ENCODE peak calls at places on chromosomes 4 and X, in six cellular contexts. L is NCI-H187; W is suprapubic skin; Z is NCI-H524; J is CD8-positive, alpha-beta T cell; X is RPMI8226. K is an unnamed sample.
A peak's percentile ranks its signal among the peaks of the same experiment; 100 is the strongest.

GRCh38 chr4:2441393-2442174 is 22.8 kb downstream of the CFAP99 start:
- DNase-seq in X (peak; percentile 84), W (no peak), J (peak; percentile 59), Z (peak; percentile 83), L (no peak), K (peak; percentile 57)

GRCh38 chr4:189267312-189267965 is 673.2 kb upstream of the FRG1 start:
- DNase-seq in W (no peak), J (no peak), X (no peak), L (no peak), Z (no peak), K (no peak)

GRCh38 chrX:111123125-111123524 is 27.1 kb downstream of the PAK3 start:
- DNase-seq in X (no peak), L (no peak), W (no peak), Z (no peak), J (no peak), K (no peak)

GRCh38 chrX:103063191-103063845 is 653 bp downstream of the BEX1 start:
- DNase-seq in J (no peak), X (peak; percentile 18), L (no peak), Z (peak; percentile 75), W (no peak), K (peak; percentile 13)

GRCh38 chrX:53073115-53073581 is 9.0 kb upstream of the TSPYL2 start:
- DNase-seq in Z (peak; percentile 88), J (no peak), X (peak; percentile 36), L (no peak), W (peak; percentile 63), K (no peak)

GRCh38 chrX:1784773-1785172 is 169.9 kb downstream of the ASMT start:
- DNase-seq in X (no peak), Z (no peak), L (no peak), W (no peak), J (no peak), K (no peak)

GRCh38 chr4:26267087-26267486 is 53.7 kb upstream of the RBPJ start:
- DNase-seq in J (no peak), W (peak; percentile 80), X (no peak), L (no peak), Z (no peak), K (no peak)

GRCh38 chrX:153674219-153674851 is 722 bp upstream of the PNCK start:
- DNase-seq in Z (no peak), W (no peak), X (no peak), J (no peak), L (no peak), K (no peak)

GRCh38 chr4:121122661-121123060 is 41.5 kb downstream of the TNIP3 start:
- DNase-seq in L (no peak), Z (no peak), J (no peak), W (no peak), X (no peak), K (peak; percentile 43)

GRCh38 chr4:122898370-122899150 is 23.8 kb downstream of the NUDT6 start:
- DNase-seq in Z (no peak), X (no peak), J (no peak), W (no peak), L (no peak), K (peak; percentile 77)

GRCh38 chr4:126850286-126850685 is 782.5 kb upstream of the INTU start:
- DNase-seq in X (no peak), L (no peak), J (no peak), Z (no peak), W (no peak), K (peak; percentile 97)

GRCh38 chr4:18075823-18076433 is 54.4 kb upstream of the LCORL start:
- DNase-seq in Z (peak; percentile 24), J (peak; percentile 10), L (no peak), X (peak; percentile 68), W (no peak), K (no peak)

GRCh38 chr4:92241094-92241493 is 62.7 kb upstream of the GRID2 start:
- DNase-seq in W (no peak), L (no peak), Z (no peak), X (no peak), J (no peak), K (no peak)

GRCh38 chr4:2007804-2008670 is 737 bp downstream of the NELFA start:
- DNase-seq in W (peak; percentile 71), J (no peak), Z (no peak), X (no peak), L (no peak), K (peak; percentile 28)

GRCh38 chrX:153561337-153561736 is 37.6 kb downstream of the CCNQ start:
- DNase-seq in L (no peak), J (no peak), Z (no peak), X (no peak), W (no peak), K (no peak)

GRCh38 chr4:81040175-81040659 is 9.7 kb downstream of the BMP3 start:
- DNase-seq in L (peak; percentile 17), J (no peak), W (no peak), Z (peak; percentile 3), X (peak; percentile 7), K (peak; percentile 26)

GRCh38 chrX:47502591-47503222 is 19.7 kb upstream of the ZNF41 start:
- DNase-seq in X (peak; percentile 33), L (no peak), Z (no peak), W (no peak), J (no peak), K (peak; percentile 37)

GRCh38 chr4:189059996-189060570 is 880.6 kb upstream of the FRG1 start:
- DNase-seq in X (no peak), L (peak; percentile 1), W (no peak), J (no peak), Z (no peak), K (peak; percentile 33)

GRCh38 chr4:6916587-6917444 is 7.2 kb downstream of the TBC1D14 start:
- DNase-seq in J (no peak), L (no peak), X (no peak), Z (peak; percentile 88), W (peak; percentile 70), K (peak; percentile 56)

GRCh38 chrX:15564981-15565579 is 35.7 kb downstream of the ACE2 start:
- DNase-seq in L (no peak), W (peak; percentile 62), Z (peak; percentile 45), X (peak; percentile 60), J (no peak), K (peak; percentile 48)

GRCh38 chr4:78171482-78171881 is 114.4 kb downstream of the FRAS1 start:
- DNase-seq in X (no peak), L (no peak), J (no peak), Z (no peak), W (no peak), K (no peak)

GRCh38 chr4:48017108-48017527 is 546 bp downstream of the NIPAL1 start:
- DNase-seq in X (no peak), L (no peak), Z (peak; percentile 8), W (peak; percentile 75), J (no peak), K (peak; percentile 82)

GRCh38 chrX:81336455-81337144 is 134.7 kb downstream of the SH3BGRL start:
- DNase-seq in X (no peak), J (no peak), L (no peak), W (no peak), Z (no peak), K (peak; percentile 31)